ENCODE peak calls at places on chromosomes 13 and 19, in ten cellular contexts. L, P, N, A, Z, E, S, Y, G and K are unnamed samples.

GRCh38 chr13:19959831-19960672 is 1.5 kb downstream of the ZMYM2 start:
- DNase-seq in P (peak; percentile 80), E (peak; percentile 97), L (peak; percentile 78), S (peak; percentile 80), A (peak; percentile 88), N (peak; percentile 90), G (peak; percentile 90), Z (peak; percentile 67), Y (peak; percentile 93), K (peak; percentile 78)

GRCh38 chr13:113756441-113757097 is 2.5 kb upstream of the TMEM255B start:
- DNase-seq in S (no peak), N (no peak), L (no peak), E (no peak), Y (peak; percentile 27), A (no peak), P (no peak), Z (no peak), G (no peak), K (no peak)

GRCh38 chr13:65943711-65944110 is 1286.4 kb downstream of the PCDH9 start:
- DNase-seq in N (no peak), G (no peak), L (no peak), A (no peak), S (no peak), P (no peak), E (no peak), Y (no peak), Z (no peak), K (no peak)

GRCh38 chr13:18954254-18954653 is 227.4 kb downstream of the TUBA3C start:
- DNase-seq in N (no peak), S (no peak), Z (no peak), P (no peak), G (no peak), E (no peak), Y (no peak), A (no peak), L (no peak), K (no peak)

GRCh38 chr19:39865953-39866352 is 19.8 kb upstream of the FBL start:
- DNase-seq in E (no peak), Y (no peak), Z (no peak), L (no peak), N (no peak), S (no peak), G (no peak), P (no peak), A (no peak), K (no peak)

GRCh38 chr13:102187313-102187712 is 214.5 kb downstream of the FGF14 start:
- DNase-seq in Z (no peak), Y (no peak), G (no peak), S (no peak), P (no peak), N (no peak), A (no peak), E (no peak), L (no peak), K (no peak)

GRCh38 chr19:54573330-54573872 is at the start of gene LILRA2:
- DNase-seq in Z (no peak), A (no peak), L (no peak), N (no peak), P (no peak), S (no peak), Y (no peak), G (peak; percentile 64), E (no peak), K (no peak)

GRCh38 chr19:38877781-38878574 is at the start of gene RINL:
- DNase-seq in S (no peak), Y (peak; percentile 92), Z (no peak), N (no peak), A (no peak), G (peak; percentile 73), E (no peak), P (no peak), L (no peak), K (peak; percentile 73)

GRCh38 chr13:23709521-23709920 is 139.3 kb downstream of the TNFRSF19 start:
- DNase-seq in G (no peak), P (no peak), Y (no peak), Z (no peak), E (no peak), N (no peak), S (no peak), L (no peak), A (no peak), K (no peak)

GRCh38 chr19:44883962-44884361 is 7.1 kb upstream of the TOMM40 start:
- DNase-seq in P (no peak), A (no peak), E (no peak), N (no peak), Z (no peak), G (no peak), L (no peak), S (no peak), Y (no peak), K (no peak)

GRCh38 chr13:43915451-43915850 is 35.7 kb downstream of the LACC1 start:
- DNase-seq in Z (no peak), L (no peak), G (no peak), N (no peak), P (no peak), A (no peak), E (no peak), Y (no peak), S (no peak), K (no peak)

DNA sequence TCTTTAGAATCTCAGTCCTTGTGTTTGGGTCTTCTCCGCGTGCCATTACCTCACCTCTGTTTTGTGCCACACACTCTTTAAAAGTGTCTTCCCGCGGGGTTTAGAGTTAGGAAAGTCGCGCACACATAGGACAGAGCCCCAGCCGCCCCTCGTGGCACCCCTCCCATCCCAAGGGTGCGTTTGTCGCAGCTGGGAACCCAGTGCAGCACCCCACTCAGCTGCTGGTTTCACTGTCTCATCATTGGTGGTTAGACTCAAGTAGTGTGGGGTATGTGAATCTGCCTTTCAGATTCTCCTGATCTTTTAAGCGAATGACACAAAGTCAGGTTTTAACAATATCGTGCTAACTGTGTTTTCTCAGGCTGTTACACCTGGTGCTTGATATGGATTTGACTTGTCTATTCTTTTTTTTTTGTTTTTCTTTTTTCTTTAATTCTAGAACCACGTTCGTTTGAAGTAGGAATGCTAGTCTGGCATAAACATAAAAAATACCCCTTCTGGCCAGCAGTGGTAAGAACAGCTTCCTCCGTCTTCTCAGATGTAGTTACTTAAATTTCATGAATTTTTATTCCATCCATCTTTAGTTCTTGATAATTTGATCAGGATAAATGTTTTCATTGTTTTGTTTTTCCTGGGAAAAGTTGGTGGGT is 19.5 kb upstream of the NDUFS7 start:
- DNase-seq in Y (no peak), S (no peak), P (no peak), Z (no peak), G (no peak), N (no peak), A (no peak), L (no peak), E (no peak), K (no peak)
- TF ChIP-seq CTCF in Y (no peak), S (peak; percentile 18), P (no peak), Z (no peak), G (no peak), N (no peak), A (no peak), L (peak; percentile 42), E (peak; percentile 44), K (peak; percentile 38)

GRCh38 chr13:110268061-110268460 is 38.9 kb downstream of the COL4A1 start:
- DNase-seq in S (no peak), E (no peak), N (no peak), Y (peak; percentile 26), A (no peak), P (no peak), G (no peak), L (no peak), Z (no peak), K (no peak)
- H3K27ac ChIP-seq in S (no peak overlapping the region), E (no peak overlapping the region), N (no peak overlapping the region), Y (no peak overlapping the region), A (no peak overlapping the region), P (no peak overlapping the region), G (no peak overlapping the region), L (no peak overlapping the region), Z (no peak overlapping the region), K (no peak overlapping the region)

GRCh38 chr19:9961103-9961502 is 24.8 kb upstream of the OLFM2 start:
- DNase-seq in G (no peak), A (no peak), P (no peak), E (no peak), Y (no peak), S (no peak), N (no peak), Z (no peak), L (no peak), K (no peak)

GRCh38 chr19:9953802-9954542 is 17.7 kb upstream of the OLFM2 start:
- DNase-seq in S (no peak), A (no peak), Z (no peak), L (no peak), G (no peak), E (peak; percentile 60), Y (no peak), N (no peak), P (no peak), K (no peak)

GRCh38 chr19:9962623-9963290 is 26.4 kb upstream of the OLFM2 start:
- DNase-seq in Y (no peak), Z (no peak), E (no peak), G (no peak), N (no peak), A (no peak), P (no peak), S (no peak), L (no peak), K (no peak)

GRCh38 chr19:9956956-9957355 is 20.6 kb upstream of the OLFM2 start:
- DNase-seq in P (no peak), E (no peak), A (no peak), S (no peak), G (no peak), Z (no peak), Y (no peak), L (no peak), N (no peak), K (no peak)

GRCh38 chr19:9958451-9958850 is 22.1 kb upstream of the OLFM2 start:
- DNase-seq in Y (no peak), Z (no peak), A (no peak), E (peak; percentile 45), L (peak; percentile 69), G (no peak), S (no peak), P (no peak), N (no peak), K (no peak)
- TF ChIP-seq CTCF in Y (no peak), Z (no peak), A (no peak), E (no peak), L (no peak), G (no peak), S (no peak), P (no peak), N (no peak), K (no peak)

DNA sequence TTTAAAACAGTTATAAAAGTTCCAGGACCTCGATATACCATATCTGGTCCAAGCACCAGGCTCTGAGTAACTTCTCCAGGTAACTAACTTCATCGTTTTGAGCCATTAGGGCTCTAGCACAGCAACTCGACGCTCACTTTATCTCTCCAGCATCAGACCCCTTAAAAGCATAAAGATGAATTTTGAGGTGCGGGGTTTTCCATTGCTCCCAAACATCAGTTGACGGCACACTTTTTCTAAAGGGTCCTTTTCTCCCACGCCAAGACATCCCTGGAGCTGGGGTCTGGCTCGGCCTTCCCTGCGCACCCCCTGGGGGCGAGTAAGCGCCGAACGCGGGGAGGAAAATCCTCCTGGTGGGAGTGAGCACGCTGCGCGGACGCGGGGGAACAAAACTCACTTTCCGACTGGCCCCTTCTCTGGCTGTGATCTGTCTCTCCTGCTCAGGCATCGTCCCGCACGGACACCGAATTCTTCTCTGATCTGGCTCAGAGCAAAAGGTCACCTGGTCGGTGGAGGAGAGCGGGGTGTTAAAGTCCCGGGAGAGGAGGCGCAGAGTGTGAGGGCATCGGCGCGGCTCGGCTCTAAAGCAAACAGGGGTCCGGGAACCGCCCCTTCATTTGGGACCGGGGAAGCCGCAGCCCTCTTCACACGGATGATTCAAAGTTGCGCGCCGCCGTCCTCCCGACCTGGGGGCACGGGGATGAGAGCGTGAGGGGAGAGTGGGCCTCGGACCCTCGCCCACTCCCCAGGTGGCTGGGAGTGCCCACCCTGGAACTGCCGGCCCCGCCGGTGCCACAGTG is at the start of gene ATP7B:
- DNase-seq in Z (no peak), L (no peak), E (peak; percentile 24), A (no peak), G (no peak), Y (peak; percentile 59), N (peak; percentile 30), P (no peak), S (peak; percentile 17), K (peak; percentile 10)
- H3K27ac ChIP-seq in Z (no peak within 1 kb of the TSS), L (peak within 1 kb of the TSS; percentile 31), E (peak within 1 kb of the TSS; percentile 79), A (peak within 1 kb of the TSS; percentile 58), G (peak within 1 kb of the TSS; percentile 73), Y (peak within 1 kb of the TSS; percentile 70), N (peak within 1 kb of the TSS; percentile 64), P (peak within 1 kb of the TSS; percentile 86), S (peak within 1 kb of the TSS; percentile 57), K (no peak within 1 kb of the TSS)